ENCODE peak calls at places on chromosome 15, in seven cellular contexts. Y is neuronal stem cell, B is H1, I is H9, Z is IMR-90, T is mesenchymal stem cell, O is trophoblast cell. X is an unnamed sample.

GRCh38 chr15:61938249-61938648 is 122.0 kb downstream of the VPS13C start:
- DNase-seq in Y (no peak), B (no peak), I (no peak), Z (no peak), T (no peak), O (no peak), X (no peak)

GRCh38 chr15:44489464-44489863 is 47.5 kb upstream of the EIF3J start:
- DNase-seq in Y (no peak), B (no peak), I (no peak), Z (peak), T (peak), O (no peak), X (no peak)

GRCh38 chr15:62453356-62453755 is 288.3 kb upstream of the C2CD4B start:
- DNase-seq in Y (no peak), B (no peak), I (no peak), Z (peak), T (peak), O (no peak), X (no peak)

GRCh38 chr15:101664303-101664913 is 12.2 kb upstream of the TM2D3 start:
- DNase-seq in Y (no peak), B (no peak), I (no peak), Z (no peak), T (peak), O (no peak), X (peak)

GRCh38 chr15:48703544-48703943 is 58.0 kb upstream of the FBN1 start:
- DNase-seq in Y (no peak), B (no peak), I (no peak), Z (peak), T (no peak), O (peak), X (no peak)

GRCh38 chr15:96329403-96329981 is 1.0 kb upstream of the NR2F2 start:
- DNase-seq in Y (no peak), B (no peak), I (no peak), Z (no peak), T (peak), O (no peak), X (no peak)

GRCh38 chr15:92098869-92099268 is 245.4 kb downstream of the SLCO3A1 start:
- DNase-seq in Y (no peak), B (no peak), I (peak), Z (no peak), T (no peak), O (no peak), X (peak)

GRCh38 chr15:72592676-72593075 is 61.8 kb upstream of the GOLGA6B start:
- DNase-seq in Y (no peak), B (no peak), I (no peak), Z (no peak), T (no peak), O (no peak), X (no peak)

GRCh38 chr15:101070502-101071273 is 151.5 kb downstream of the LRRK1 start:
- DNase-seq in Y (no peak), B (no peak), I (no peak), Z (peak), T (peak), O (no peak), X (no peak)

GRCh38 chr15:81336568-81336967 is 12.6 kb upstream of the STARD5 start:
- DNase-seq in Y (no peak), B (peak), I (no peak), Z (peak), T (no peak), O (peak), X (peak)

GRCh38 chr15:25177955-25178801 is 223.4 kb downstream of the SNRPN start:
- DNase-seq in Y (no peak), B (peak), I (peak), Z (no peak), T (no peak), O (no peak), X (no peak)

GRCh38 chr15:28123408-28124023 is 24.4 kb upstream of the OCA2 start:
- DNase-seq in Y (peak), B (peak), I (peak), Z (peak), T (peak), O (peak), X (peak)

GRCh38 chr15:96332854-96333193 is 2.3 kb downstream of the NR2F2 start:
- DNase-seq in Y (no peak), B (no peak), I (no peak), Z (no peak), T (no peak), O (no peak), X (no peak)

GRCh38 chr15:80251505-80252280 is at the start of gene CTXND1:
- DNase-seq in Y (peak), B (peak), I (peak), Z (no peak), T (no peak), O (no peak), X (no peak)

GRCh38 chr15:77821959-77822256 is 189.2 kb upstream of the LINGO1 start:
- DNase-seq in Y (no peak), B (no peak), I (no peak), Z (no peak), T (no peak), O (no peak), X (no peak)

GRCh38 chr15:45641374-45641778 is 6.5 kb downstream of the SQOR start:
- DNase-seq in Y (no peak), B (no peak), I (no peak), Z (peak), T (peak), O (peak), X (no peak)

GRCh38 chr15:94131875-94132274 is 99.5 kb upstream of the MCTP2 start:
- DNase-seq in Y (no peak), B (no peak), I (no peak), Z (no peak), T (no peak), O (no peak), X (no peak)

GRCh38 chr15:29061746-29062660 is 176.2 kb downstream of the APBA2 start:
- DNase-seq in Y (no peak), B (no peak), I (no peak), Z (no peak), T (no peak), O (no peak), X (no peak)

GRCh38 chr15:90232941-90233700 is 620 bp downstream of the CIB1 start:
- DNase-seq in Y (peak), B (peak), I (peak), Z (peak), T (peak), O (peak), X (peak)

GRCh38 chr15:62060896-62061280 is 641 bp upstream of the VPS13C start:
- DNase-seq in Y (no peak), B (no peak), I (no peak), Z (no peak), T (no peak), O (no peak), X (no peak)

GRCh38 chr15:28942521-28943035 is 56.8 kb downstream of the APBA2 start:
- DNase-seq in Y (no peak), B (no peak), I (peak), Z (no peak), T (no peak), O (no peak), X (no peak)

GRCh38 chr15:58957101-58957973 is 23.9 kb upstream of the SLTM start:
- DNase-seq in Y (peak), B (peak), I (peak), Z (peak), T (peak), O (peak), X (peak)

GRCh38 chr15:23052522-23052921 is 13.2 kb upstream of the TUBGCP5 start:
- DNase-seq in Y (no peak), B (no peak), I (no peak), Z (no peak), T (no peak), O (no peak), X (no peak)

GRCh38 chr15:52802110-52802509 is 12.0 kb upstream of the ONECUT1 start:
- DNase-seq in Y (no peak), B (no peak), I (no peak), Z (no peak), T (no peak), O (no peak), X (no peak)

DNA sequence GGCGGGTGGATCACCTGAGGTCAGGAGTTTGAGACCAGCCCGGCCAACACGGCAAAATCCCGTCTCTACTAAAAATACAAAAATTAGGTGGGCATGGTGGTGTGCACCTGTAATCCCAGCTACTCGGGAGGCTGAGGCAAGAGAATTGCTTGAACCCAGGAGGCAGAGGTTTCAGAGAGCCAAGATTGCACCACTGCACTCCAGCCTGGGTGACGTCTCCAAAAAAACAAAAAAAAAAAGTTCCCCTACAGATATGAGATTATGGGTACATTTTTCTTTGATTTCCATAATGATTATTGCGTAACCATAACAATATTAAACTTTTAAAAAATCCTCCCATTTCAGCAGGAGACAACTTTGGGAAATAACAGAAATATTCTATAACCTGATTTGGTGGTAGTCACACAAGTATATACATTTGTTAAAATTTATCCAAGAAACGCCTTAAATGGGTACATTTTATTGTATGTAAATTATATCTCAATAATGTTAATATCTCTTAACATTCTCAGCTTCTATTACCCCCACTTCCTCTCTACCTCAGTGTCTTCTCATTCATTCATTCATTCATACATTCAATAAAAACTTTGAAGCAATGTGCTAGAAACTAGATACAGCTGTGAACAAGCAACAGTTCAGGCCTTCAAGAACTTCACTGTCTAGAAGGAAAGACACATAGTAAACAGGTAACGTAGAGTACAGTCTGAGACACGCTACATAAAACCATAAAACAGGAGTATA is 6.6 kb downstream of the UBR1 start:
- DNase-seq in Y (no peak), B (no peak), I (no peak), Z (no peak), T (no peak), O (no peak), X (no peak)
- H2AK5ac ChIP-seq in Y (no peak), B (no peak), I (no peak), Z (no peak), T (no peak), O (no peak), X (no peak)

DNA sequence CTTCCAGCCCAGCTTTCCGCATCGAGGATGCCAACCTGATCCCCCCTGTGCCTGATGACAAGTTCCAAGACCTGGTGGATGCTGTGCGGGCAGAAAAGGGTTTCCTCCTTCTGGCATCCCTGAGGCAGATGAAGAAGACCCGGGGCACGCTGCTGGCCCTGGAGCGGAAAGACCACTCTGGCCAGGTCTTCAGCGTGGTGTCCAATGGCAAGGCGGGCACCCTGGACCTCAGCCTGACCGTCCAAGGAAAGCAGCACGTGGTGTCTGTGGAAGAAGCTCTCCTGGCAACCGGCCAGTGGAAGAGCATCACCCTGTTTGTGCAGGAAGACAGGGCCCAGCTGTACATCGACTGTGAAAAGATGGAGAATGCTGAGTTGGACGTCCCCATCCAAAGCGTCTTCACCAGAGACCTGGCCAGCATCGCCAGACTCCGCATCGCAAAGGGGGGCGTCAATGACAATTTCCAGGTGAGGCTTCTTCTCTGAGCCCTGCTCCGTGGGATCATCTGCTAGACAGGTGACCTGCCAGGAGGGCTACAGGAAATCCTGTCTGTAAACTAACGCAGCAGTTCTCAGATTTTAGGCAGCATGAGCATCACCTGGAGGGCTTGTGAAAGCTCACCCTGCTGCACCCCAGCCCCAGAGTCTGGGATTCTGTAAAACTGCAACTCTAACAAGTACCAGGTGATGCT is 1.6 kb downstream of the THBS1 start:
- DNase-seq in Y (no peak), B (no peak), I (no peak), Z (peak), T (peak), O (no peak), X (no peak)
- H3K9ac ChIP-seq in Y (no peak), B (no peak), I (no peak), Z (peak), T (peak), O (peak), X (no peak)

DNA sequence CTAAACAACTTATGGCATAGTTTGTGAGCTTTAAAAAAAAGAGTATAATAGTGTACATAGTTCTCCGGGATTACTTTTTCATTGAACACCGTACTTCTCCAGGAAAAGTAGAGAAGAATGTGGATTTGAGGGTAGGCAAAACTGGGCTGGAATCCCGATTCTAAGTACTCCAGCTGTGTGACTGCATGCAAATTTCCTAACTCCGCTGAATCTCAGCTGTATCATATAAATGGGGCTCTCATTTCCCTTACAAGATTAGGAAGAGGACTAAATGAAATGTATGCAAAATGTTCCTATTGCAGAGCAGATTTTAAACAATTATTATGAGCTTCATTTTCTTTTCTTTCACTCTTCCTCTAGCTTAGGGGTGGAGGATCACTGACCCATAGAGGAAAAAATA is 70.3 kb upstream of the HERC1 start:
- DNase-seq in Y (no peak), B (no peak), I (no peak), Z (no peak), T (no peak), O (no peak), X (no peak)
- H2AK5ac ChIP-seq in Y (no peak), B (no peak), I (no peak), Z (no peak), T (no peak), O (no peak), X (no peak)

GRCh38 chr15:57184502-57184901 is 191.8 kb upstream of the CGNL1 start:
- DNase-seq in Y (no peak), B (no peak), I (no peak), Z (no peak), T (peak), O (no peak), X (no peak)

GRCh38 chr15:57183041-57183440 is 193.3 kb upstream of the CGNL1 start:
- DNase-seq in Y (no peak), B (no peak), I (no peak), Z (peak), T (peak), O (no peak), X (no peak)

GRCh38 chr15:57185507-57186074 is 190.7 kb upstream of the CGNL1 start:
- DNase-seq in Y (no peak), B (no peak), I (no peak), Z (no peak), T (no peak), O (no peak), X (no peak)

DNA sequence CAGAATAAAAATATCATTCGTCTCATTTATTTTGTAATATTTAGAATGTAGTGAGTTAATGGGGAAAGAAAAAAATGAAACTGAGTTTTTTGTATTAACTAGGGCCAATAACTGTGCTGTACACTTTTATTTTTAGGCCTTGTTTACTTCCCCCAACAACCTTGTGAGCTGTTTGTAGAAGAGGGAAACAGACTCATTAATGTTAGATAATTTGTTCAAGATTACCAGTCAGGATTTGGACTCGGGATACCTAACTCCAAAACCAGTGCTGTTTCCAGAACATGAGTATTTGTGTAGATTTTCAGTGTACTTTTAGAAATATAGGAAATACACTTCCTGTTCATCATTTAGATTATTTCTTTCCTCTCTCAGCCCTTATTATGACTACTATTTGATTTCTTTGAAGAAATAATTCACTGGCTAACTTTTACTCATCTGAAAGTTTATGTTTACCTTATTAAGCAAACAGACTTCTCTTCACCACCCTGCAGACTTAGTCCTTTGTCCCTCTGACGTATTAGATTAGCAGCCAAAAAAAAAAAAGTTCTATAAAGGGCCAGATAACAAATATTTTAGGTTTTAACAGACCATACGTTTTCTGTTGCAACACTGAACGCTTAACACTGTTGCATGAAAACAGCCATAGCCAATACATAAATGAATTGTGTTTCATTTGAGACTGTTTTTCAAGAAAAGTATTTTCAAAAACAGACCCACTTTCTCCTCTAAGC is 192.5 kb upstream of the CGNL1 start:
- DNase-seq in Y (no peak), B (no peak), I (no peak), Z (peak), T (peak), O (no peak), X (no peak)
- H3K9ac ChIP-seq in Y (no peak), B (no peak), I (no peak), Z (peak), T (no peak), O (no peak), X (no peak)

DNA sequence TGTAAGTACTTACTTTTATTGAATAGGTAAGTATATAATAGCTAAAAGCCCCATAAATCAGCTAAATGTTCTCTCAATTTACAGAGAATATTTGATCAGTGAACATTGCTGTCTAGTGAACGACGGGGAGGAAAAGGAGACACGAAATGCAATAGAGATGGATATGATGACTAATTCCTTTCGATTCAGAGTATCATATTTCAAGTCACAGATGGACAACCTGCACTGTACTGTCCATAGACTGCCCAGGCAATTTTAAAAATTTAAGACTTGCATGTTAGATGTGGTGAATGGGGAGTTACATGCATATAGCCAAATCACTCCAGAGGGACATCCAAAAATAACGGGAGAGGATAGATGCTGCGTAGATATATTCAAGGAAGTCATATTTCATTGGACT is 462.0 kb upstream of the CDIN1 start:
- DNase-seq in Y (no peak), B (no peak), I (no peak), Z (no peak), T (no peak), O (no peak), X (no peak)
- H2AK5ac ChIP-seq in Y (no peak), B (no peak), I (no peak), Z (no peak), T (no peak), O (no peak), X (no peak)

DNA sequence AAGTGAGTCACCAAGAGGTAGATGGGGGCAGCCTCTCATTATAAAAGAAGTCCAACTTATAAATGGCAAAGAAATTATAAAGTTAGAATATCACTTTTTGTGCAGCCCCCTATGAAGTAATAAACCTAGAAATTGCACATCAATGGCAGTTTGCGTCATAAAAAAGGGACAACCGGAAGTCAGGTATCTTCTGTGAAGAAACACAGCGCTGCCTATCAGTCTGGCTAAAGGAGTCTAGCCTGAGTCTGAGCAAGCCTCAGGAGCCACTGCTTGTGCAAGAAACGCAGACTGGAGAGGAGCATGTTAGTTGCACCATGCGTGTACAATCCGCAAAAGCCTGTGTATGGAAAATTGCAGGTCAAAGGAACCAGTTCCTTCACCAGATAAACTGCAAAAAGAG is 178.4 kb downstream of the ARRDC4 start:
- DNase-seq in Y (no peak), B (no peak), I (no peak), Z (no peak), T (no peak), O (no peak), X (no peak)
- H3K9ac ChIP-seq in Y (no peak), B (no peak), I (no peak), Z (no peak), T (no peak), O (no peak), X (no peak)

GRCh38 chr15:66195621-66196230 is 57.8 kb downstream of the MEGF11 start:
- DNase-seq in Y (no peak), B (no peak), I (no peak), Z (no peak), T (no peak), O (no peak), X (peak)
- H2AK5ac ChIP-seq in Y (no peak), B (no peak), I (no peak), Z (no peak), T (no peak), O (no peak), X (no peak)

GRCh38 chr15:31396881-31397560 is 70.4 kb downstream of the KLF13 start:
- DNase-seq in Y (peak), B (peak), I (peak), Z (peak), T (peak), O (peak), X (peak)
- H3K9ac ChIP-seq in Y (no peak), B (no peak), I (no peak), Z (no peak), T (peak), O (no peak), X (peak)

X was measured in mesendoderm.